ENCODE peak calls at places on chromosomes 7 and 10, in five cellular contexts. L is fibroblast of mammary gland, F is progenitor cell of endocrine pancreas, I is GM12878, S is colonic mucosa. J is an unnamed sample.

GRCh38 chr10:75538144-75538543 is 106.7 kb downstream of the LRMDA start:
- DNase-seq in L (no peak), F (no peak), I (no peak), S (no peak), J (no peak)

GRCh38 chr7:149719050-149719899 is 54.1 kb downstream of the ZNF467 start:
- DNase-seq in S (no peak), F (no peak), L (peak), I (no peak), J (peak)

GRCh38 chr7:150382123-150382843 is 3.2 kb downstream of the ZNF775 start:
- DNase-seq in S (peak), L (no peak), I (no peak), F (no peak), J (no peak)

GRCh38 chr10:119025336-119025735 is 4.2 kb upstream of the NANOS1 start:
- DNase-seq in I (no peak), F (no peak), L (peak), S (no peak), J (peak)

GRCh38 chr10:110562348-110562747 is 5.1 kb upstream of the SMC3 start:
- DNase-seq in S (no peak), F (no peak), I (no peak), L (no peak), J (no peak)

GRCh38 chr10:118210276-118210675 is 131.8 kb downstream of the FAM204A start:
- DNase-seq in I (no peak), L (peak), S (no peak), F (no peak), J (no peak)

GRCh38 chr7:142168746-142169145 is 57.2 kb downstream of the MGAM2 start:
- DNase-seq in S (no peak), I (no peak), F (peak), L (no peak), J (no peak)

GRCh38 chr10:72106154-72106849 is 18.0 kb upstream of the SPOCK2 start:
- DNase-seq in S (no peak), F (no peak), L (no peak), I (no peak), J (no peak)

GRCh38 chr7:149743481-149743880 is 29.9 kb downstream of the ZNF467 start:
- DNase-seq in L (no peak), I (no peak), S (no peak), F (no peak), J (no peak)

GRCh38 chr10:70379581-70380176 is 2.7 kb downstream of the LRRC20 start:
- DNase-seq in I (no peak), L (peak), S (no peak), F (no peak), J (no peak)

GRCh38 chr7:104804696-104805095 is 209.3 kb upstream of the KMT2E start:
- DNase-seq in S (no peak), L (no peak), F (no peak), I (no peak), J (no peak)

GRCh38 chr10:101646369-101646768 is 48.6 kb downstream of the FBXW4 start:
- DNase-seq in S (no peak), I (no peak), L (no peak), F (no peak), J (no peak)

GRCh38 chr7:30755384-30756154 is 3.6 kb downstream of the INMT start:
- DNase-seq in F (no peak), L (no peak), S (no peak), I (no peak), J (no peak)

GRCh38 chr7:98341106-98341505 is 59.6 kb downstream of the BRI3 start:
- DNase-seq in S (no peak), L (peak), F (no peak), I (no peak), J (no peak)

GRCh38 chr10:22552888-22553378 is 161.4 kb downstream of the PIP4K2A start:
- DNase-seq in F (no peak), I (no peak), S (no peak), L (peak), J (no peak)

GRCh38 chr10:29671968-29672367 is 37.2 kb upstream of the SVIL start:
- DNase-seq in L (no peak), S (no peak), F (no peak), I (no peak), J (no peak)

GRCh38 chr7:2386964-2387669 is 16.3 kb upstream of the CHST12 start:
- DNase-seq in I (no peak), L (no peak), F (no peak), S (no peak), J (no peak)

GRCh38 chr7:8310876-8311275 is 48.9 kb upstream of the ICA1 start:
- DNase-seq in F (no peak), I (no peak), S (no peak), L (no peak), J (no peak)

GRCh38 chr10:73865459-73866442 is 8.6 kb downstream of the CAMK2G start:
- DNase-seq in S (peak), L (no peak), I (no peak), F (no peak), J (no peak)

GRCh38 chr7:21912305-21912704 is 33.4 kb downstream of the CDCA7L start:
- DNase-seq in I (no peak), F (no peak), L (peak), S (no peak), J (no peak)

GRCh38 chr10:73247509-73248258 is 629 bp upstream of the DNAJC9 start:
- DNase-seq in S (no peak), L (peak), F (no peak), I (no peak), J (no peak)

GRCh38 chr7:157158400-157158799 is 19.7 kb downstream of the UBE3C start:
- DNase-seq in I (no peak), F (no peak), S (no peak), L (no peak), J (no peak)

GRCh38 chr10:7339503-7339902 is 71.3 kb downstream of the SFMBT2 start:
- DNase-seq in S (no peak), L (no peak), F (no peak), I (no peak), J (no peak)

GRCh38 chr10:132388901-132389630 is 7.9 kb upstream of the PWWP2B start:
- DNase-seq in S (peak), I (no peak), L (peak), F (no peak), J (no peak)

GRCh38 chr10:132386419-132386831 is 10.6 kb upstream of the PWWP2B start:
- DNase-seq in I (no peak), L (no peak), S (no peak), F (no peak), J (no peak)

GRCh38 chr10:132389631-132390454 is 7.2 kb upstream of the PWWP2B start:
- DNase-seq in F (no peak), L (no peak), I (no peak), S (no peak), J (no peak)

GRCh38 chr10:132385721-132386418 is 11.1 kb upstream of the PWWP2B start:
- DNase-seq in S (no peak), I (no peak), F (no peak), L (no peak), J (no peak)

GRCh38 chr10:132387723-132388210 is 9.2 kb upstream of the PWWP2B start:
- DNase-seq in S (peak), F (peak), I (no peak), L (peak), J (no peak)
- TF ChIP-seq CTCF in S (peak), F (peak), I (peak), L (peak), J (peak)

DNA sequence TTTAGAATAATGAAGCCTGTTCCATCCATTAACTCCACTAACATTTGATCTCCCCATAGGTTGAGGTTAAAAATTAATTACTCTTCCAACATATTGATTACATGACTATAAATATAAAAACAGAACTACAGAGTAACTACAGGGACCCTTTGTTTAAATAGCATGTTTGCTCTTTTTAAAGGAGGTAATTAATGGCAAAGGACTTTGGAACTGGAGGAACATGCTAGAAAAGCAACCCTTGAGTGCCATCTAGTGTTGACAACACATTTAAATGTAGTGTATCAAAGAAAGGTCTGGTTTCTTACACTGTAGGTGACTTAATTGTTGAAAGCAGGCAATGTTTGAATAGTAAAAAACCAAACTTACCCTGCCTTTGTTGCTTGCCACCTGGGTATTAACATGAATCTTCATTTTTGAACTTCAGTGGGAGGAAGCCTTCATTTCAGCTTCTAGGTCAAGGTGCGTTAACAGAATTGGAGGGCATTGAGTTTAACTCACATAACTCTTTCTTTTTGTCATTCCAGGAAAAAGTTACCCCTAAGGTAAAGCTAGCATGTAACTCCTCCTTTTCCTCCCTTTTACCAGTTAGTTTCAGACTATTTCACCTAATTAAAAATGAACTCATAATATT is 52.6 kb upstream of the CAPZA2 start:
- DNase-seq in L (peak), F (no peak), S (peak), I (no peak), J (no peak)
- TF ChIP-seq CTCF in L (peak), F (peak), S (peak), I (peak), J (peak)

DNA sequence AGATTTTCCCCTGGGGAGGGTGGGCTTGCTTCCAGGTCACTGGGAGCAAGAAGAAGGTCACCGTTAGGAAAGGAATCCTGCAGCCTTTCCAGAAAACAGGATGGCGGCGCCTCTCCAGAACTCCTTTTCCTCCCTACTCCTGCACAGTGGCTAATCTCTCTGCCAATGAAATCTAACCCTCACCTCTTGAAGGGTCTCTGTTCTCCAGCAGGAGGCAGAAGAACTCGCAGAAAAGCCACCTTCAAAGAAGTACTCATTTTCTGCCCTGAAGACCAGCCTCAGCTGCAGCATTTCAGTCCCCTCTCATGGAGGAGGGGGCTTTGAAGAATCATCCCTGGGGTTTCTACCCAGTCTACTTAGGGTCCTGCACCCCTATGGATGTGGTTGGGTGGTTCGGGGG is 626.9 kb downstream of the CALN1 start:
- DNase-seq in S (no peak), L (no peak), I (no peak), F (no peak), J (peak)
- TF ChIP-seq CTCF in S (no peak), L (no peak), I (no peak), F (peak), J (no peak)

GRCh38 chr7:26507375-26508068 is 215.9 kb downstream of the SNX10 start:
- DNase-seq in F (no peak), L (no peak), I (no peak), S (no peak), J (no peak)
- TF ChIP-seq CTCF in F (peak), L (no peak), I (no peak), S (no peak), J (no peak)

DNA sequence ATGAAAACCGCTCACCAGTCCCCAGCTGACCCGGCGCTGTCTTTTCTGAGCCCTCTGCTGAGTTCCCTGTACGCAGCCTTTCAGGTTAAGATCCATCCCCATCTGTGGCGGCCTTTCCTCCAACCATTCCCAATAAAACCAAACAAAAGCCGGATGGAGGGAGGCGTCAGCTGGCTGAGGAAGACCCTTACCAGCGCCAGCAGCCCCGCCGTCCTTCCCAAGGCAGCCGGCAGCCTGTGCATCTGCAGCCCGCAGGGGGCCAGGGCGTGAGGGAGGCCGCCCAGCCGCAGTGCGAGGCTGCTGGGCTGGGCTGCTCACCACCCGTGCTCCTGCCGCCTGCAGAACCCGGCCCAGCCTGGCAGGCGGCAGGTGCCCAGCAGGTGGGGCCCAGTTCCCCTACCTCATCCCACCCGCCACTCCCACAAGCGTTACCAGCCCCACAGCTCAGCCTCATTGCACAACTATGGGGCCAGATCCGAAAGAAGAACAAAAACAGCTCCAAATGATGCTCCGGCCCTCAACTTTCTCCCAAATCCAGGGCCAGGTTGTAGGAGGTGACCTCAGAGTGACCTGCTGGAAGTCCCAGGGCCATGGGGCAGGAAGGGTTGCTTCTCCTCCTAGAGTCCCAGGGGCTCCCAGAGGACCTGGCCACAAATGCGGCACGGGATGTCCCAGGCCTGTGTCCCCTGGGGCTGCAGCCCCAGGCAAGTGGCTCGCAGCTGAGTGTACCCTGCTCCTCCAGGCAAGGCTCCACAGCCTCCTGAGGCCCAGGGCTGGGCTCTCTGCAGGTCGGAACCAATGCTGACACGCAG is 23.8 kb downstream of the PAPOLB start:
- DNase-seq in S (no peak), F (no peak), L (no peak), I (no peak), J (no peak)
- TF ChIP-seq CTCF in S (no peak), F (no peak), L (no peak), I (no peak), J (no peak)

GRCh38 chr10:24360286-24361127 is 151.6 kb downstream of the KIAA1217 start:
- DNase-seq in I (no peak), L (peak), S (peak), F (peak), J (no peak)
- TF ChIP-seq CTCF in I (peak), L (peak), S (peak), F (peak), J (peak)